ENCODE peak calls at places on chromosomes 5 and 9, in five cellular contexts. I, U, K, A and X are unnamed samples.

GRCh38 chr9:68706579-68707201 is 1.6 kb downstream of the PIP5K1B start:
- DNase-seq in I (no peak), U (no peak), K (no peak), A (no peak), X (no peak)

GRCh38 chr5:137022043-137022442 is 477.1 kb downstream of the SPOCK1 start:
- DNase-seq in I (peak; percentile 40), U (no peak), K (peak; percentile 55), A (peak; percentile 26), X (no peak)

GRCh38 chr5:104355350-104355749 is 792.8 kb upstream of the NUDT12 start:
- DNase-seq in I (no peak), U (no peak), K (no peak), A (no peak), X (no peak)

GRCh38 chr9:95801797-95802196 is 73.7 kb upstream of the ERCC6L2 start:
- DNase-seq in I (no peak), U (no peak), K (no peak), A (no peak), X (no peak)

GRCh38 chr9:100561256-100561655 is 16.6 kb upstream of the CAVIN4 start:
- DNase-seq in I (no peak), U (no peak), K (no peak), A (no peak), X (peak; percentile 72)

GRCh38 chr9:131423171-131423581 is 29.3 kb downstream of the PRRC2B start:
- DNase-seq in I (peak; percentile 80), U (no peak), K (peak; percentile 64), A (peak; percentile 83), X (peak; percentile 94)

GRCh38 chr5:168123853-168124528 is 167.5 kb upstream of the WWC1 start:
- DNase-seq in I (no peak), U (no peak), K (no peak), A (no peak), X (no peak)

GRCh38 chr9:13688990-13689600 is 409.6 kb upstream of the MPDZ start:
- DNase-seq in I (no peak), U (no peak), K (peak; percentile 20), A (peak; percentile 68), X (peak; percentile 52)

GRCh38 chr5:169164481-169164925 is 136.4 kb downstream of the SLIT3 start:
- DNase-seq in I (no peak), U (peak; percentile 52), K (no peak), A (peak; percentile 69), X (no peak)

GRCh38 chr5:1374680-1375055 is 29.8 kb upstream of the CLPTM1L start:
- DNase-seq in I (no peak), U (no peak), K (no peak), A (no peak), X (peak; percentile 13)

GRCh38 chr9:19174127-19174921 is 47.0 kb upstream of the PLIN2 start:
- DNase-seq in I (peak; percentile 83), U (peak; percentile 68), K (peak; percentile 62), A (peak; percentile 97), X (peak; percentile 97)

GRCh38 chr5:94281402-94281801 is 337.0 kb downstream of the KIAA0825 start:
- DNase-seq in I (no peak), U (no peak), K (no peak), A (no peak), X (no peak)
- H3K4me3 ChIP-seq in I (no peak overlapping the region), U (no peak overlapping the region), K (no peak overlapping the region), A (no peak overlapping the region), X (no peak overlapping the region)

DNA sequence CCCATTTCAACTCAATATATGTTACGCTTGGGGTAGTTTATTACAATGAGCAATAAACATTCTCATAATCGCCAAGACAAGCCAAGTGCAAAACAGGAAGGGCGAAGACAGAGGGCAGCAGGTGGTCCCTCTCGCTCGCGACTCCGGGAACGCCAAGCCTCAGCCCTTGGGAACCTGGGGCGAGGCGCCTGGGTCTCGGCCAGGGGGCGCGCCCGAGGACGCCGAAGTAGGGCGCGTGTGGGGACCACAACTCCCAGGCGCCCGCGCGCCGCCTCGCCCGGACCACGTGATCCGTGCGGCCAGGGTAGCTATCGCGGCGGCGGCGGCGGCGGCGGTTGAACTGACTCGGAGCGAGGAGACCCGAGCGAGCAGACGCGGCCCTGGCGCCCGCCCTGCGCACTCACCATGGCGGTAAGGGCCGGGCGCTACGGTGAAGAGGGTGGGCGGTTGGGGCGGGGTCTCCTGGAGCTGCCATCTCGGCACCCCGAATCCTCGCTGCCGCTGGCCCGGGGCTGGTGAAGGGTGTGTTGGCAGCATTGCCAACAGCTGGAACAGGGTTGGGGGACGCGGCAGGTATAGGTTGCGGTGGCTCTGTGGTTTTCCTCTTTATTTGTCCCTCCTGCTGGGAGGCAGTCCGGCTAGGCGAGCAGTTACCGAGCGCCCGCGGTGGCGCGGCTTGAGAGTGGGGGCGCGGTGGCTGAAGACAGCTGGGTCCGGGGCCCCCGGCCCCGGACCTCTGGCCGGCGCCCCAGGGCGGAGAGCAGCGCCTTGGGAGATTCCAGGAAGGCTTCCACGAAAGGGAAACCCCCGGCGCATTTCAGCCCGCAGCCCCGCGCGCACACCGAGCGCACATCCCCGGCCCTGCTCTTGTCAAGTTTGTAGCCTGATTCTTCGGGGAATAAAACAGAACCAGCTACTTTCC is at the start of gene SLC31A2:
- DNase-seq in I (peak; percentile 85), U (peak; percentile 91), K (peak; percentile 93), A (peak; percentile 79), X (peak; percentile 77)
- TF ChIP-seq CTCF in I (peak; percentile 33), U (peak; percentile 57), K (peak; percentile 48), A (no peak), X (peak; percentile 38)

DNA sequence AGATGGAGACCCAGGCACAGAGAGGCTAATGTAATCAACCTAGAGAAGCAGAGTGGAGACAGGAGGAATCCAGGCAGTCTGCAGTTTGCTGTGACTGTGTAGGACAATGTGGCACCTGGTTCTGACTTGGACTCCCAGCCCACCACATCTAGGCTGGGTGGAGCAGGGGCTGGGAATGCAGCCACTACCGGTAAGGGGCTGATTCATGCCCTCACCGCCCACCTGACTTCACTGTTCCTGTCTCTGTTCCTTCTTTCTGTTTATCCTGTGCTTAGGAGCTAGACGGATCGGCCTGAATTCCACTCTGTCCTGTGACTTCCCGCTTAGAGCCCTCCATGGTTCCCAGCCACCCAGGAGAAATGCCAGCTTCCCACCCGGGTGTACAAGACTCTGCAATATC is 2.6 kb downstream of the PDLIM4 start:
- DNase-seq in I (peak; percentile 7), U (peak; percentile 16), K (no peak), A (peak; percentile 30), X (peak; percentile 65)
- H3K4me3 ChIP-seq in I (no peak overlapping the region), U (no peak overlapping the region), K (peak overlapping the region; percentile 69), A (no peak overlapping the region), X (peak overlapping the region; percentile 83)

DNA sequence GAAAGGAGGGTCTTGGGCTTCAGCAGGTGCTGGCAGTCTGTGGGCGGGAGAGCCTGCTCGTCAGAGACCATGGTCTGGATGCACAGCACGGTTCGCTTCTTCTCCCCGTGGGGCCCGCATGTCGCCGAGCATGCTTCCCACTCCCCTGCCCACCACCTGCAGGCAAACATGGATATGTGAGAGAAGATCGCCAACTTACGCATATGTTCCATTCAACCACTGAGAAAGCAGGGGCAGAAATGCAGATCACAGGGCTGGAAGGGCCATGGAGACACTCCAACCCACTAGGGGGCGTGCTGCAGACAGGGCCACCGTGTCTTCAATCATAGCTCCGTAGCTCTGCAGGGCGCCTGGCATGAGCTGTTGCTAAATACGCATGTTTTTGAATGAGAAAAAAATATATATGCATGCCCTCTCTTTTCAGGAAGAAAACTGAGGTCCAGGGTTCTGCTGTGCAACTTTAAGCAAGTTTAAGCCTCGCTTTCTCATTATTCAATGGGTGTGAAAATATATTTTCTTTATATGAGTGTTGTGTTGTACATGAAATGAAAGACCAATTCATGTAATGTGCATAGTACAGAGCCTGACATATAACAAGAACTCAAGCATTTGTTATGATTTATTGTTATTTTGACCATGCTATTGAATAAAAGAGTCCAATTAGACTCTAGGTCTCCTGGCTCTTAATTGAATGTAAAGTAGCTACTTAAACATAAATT is 148.0 kb downstream of the TARS1 start:
- DNase-seq in I (peak; percentile 18), U (peak; percentile 49), K (no peak), A (no peak), X (peak; percentile 31)
- TF ChIP-seq CTCF in I (peak; percentile 36), U (peak; percentile 74), K (peak; percentile 42), A (peak; percentile 40), X (peak; percentile 59)

DNA sequence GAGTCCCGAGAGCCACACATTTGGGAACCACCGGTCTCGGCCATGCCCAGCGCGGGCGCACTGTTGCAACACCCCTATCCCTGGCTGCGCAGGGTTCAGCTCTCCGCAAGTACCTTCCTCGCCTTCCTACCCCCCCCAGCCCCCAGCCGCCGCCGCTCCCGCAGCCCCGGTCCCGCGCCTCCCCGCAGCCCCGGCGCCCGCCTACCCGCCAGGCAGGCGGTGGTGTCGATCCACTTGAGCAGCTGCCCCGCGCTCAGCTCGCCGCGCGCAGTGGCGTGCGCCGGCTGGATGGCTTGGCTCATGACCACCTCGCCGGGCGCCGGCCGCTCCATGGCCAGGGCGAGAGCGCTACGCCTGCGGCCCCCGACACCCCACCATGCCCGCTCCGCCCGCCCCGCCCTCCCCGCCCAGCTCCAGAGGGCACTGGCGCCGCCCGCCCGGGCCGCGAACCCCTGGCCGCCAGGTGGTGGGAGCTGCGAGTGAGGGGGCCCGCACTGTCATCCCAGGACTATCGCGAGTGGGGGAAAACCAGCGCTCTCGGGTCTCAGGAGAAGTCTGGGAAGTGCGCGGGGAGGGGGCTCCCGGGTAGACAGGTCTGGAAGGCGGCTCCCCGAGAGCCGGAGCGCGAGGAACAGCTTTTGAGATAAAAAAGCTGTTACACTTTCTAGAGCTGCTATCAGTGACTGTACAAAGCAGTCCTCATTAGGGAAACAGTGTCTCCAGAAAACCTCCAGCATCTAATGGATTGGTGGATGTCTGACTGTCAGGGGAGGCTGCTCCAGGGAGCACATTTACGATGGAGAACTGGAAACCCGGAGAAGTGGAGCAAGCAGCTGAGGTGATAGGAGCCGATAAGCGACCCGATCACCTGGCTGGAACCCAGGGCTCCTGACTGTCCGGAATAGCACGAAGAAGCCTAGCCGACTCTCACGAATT is at the start of gene ACOT12:
- DNase-seq in I (no peak), U (no peak), K (no peak), A (peak; percentile 24), X (peak; percentile 30)
- H3K4me3 ChIP-seq in I (peak within 1 kb of the TSS; percentile 7), U (no peak within 1 kb of the TSS), K (peak within 1 kb of the TSS; percentile 62), A (peak within 1 kb of the TSS; percentile 46), X (peak within 1 kb of the TSS; percentile 49)

DNA sequence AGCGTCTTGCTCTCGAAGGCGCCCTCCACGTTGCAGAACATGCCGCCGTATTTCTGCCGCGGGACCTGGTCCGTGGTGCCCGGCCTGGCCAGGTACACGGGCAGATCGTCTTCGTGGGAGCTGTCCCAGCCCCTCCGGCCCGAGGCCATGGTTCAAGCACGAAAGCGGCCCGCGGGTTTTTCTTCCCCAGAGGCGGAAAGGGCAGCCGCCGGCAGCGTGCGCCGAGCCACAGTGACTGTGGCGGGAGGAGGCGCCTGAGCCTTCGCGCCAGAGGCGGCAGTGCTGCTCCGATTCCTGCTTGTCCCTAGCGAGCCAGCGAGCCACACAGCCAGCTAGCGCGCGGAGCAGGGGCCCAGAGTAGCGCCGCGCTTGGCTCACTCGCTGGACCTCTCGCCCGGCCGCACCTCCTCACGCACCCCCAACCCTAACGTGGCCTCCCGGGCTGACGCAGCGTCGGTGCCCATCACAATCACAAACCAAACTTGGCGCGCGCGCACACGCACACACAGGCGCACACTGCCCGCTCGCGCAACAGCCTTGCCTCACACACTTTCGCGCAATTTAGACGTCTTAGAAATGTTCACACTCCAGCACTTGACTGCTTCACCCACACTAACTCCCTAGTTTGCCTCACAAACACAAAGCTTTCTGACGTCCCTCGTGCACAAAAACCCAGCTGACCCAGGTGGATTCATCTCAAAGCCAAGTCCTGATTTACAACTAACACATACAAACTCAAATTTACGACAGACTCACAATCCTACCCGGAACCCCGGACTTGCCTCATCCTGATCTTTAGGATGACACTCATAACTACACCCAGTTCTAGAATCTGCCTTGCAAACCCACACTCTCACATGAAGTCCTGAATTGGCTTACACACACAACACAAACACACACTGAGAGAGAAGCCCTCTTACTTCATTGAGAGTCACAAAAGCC is at the start of gene DPYSL3:
- DNase-seq in I (peak; percentile 36), U (no peak), K (peak; percentile 74), A (peak; percentile 84), X (peak; percentile 65)
- TF ChIP-seq CTCF in I (no peak), U (no peak), K (peak; percentile 52), A (peak; percentile 36), X (peak; percentile 49)